ENCODE peak calls at places on chromosomes 12 and 14, in ten cellular contexts. P, B, I, X, V, G, U, J, O and W are unnamed samples.

GRCh38 chr12:51924551-51925399 is 17.5 kb downstream of the ACVRL1 start:
- DNase-seq in J (no peak), X (no peak), G (no peak), P (no peak), O (no peak), U (no peak), I (no peak), V (no peak), B (no peak), W (no peak)

GRCh38 chr14:51448831-51449665 is 202.7 kb upstream of the FRMD6 start:
- DNase-seq in O (no peak), V (peak), I (peak), U (peak), X (no peak), G (peak), P (peak), B (no peak), J (no peak), W (no peak)

GRCh38 chr12:52041695-52042123 is 9.5 kb upstream of the NR4A1 start:
- DNase-seq in I (no peak), J (no peak), X (peak), P (no peak), V (peak), G (peak), U (peak), B (no peak), O (peak), W (no peak)

GRCh38 chr14:67166450-67166853 is 22.8 kb upstream of the GARIN2 start:
- DNase-seq in I (peak), B (peak), G (peak), X (peak), P (peak), O (peak), U (peak), V (peak), J (peak), W (peak)

GRCh38 chr12:47742253-47742825 is 16.3 kb downstream of the RAPGEF3 start:
- DNase-seq in X (no peak), U (peak), O (peak), I (no peak), P (no peak), B (peak), V (peak), J (peak), G (peak), W (no peak)

GRCh38 chr12:122336015-122336946 is 70.0 kb upstream of the VPS33A start:
- DNase-seq in B (peak), X (peak), P (no peak), O (peak), G (peak), V (peak), J (no peak), I (no peak), U (peak), W (no peak)

GRCh38 chr14:73741386-73741875 is 27.2 kb upstream of the PNMA1 start:
- DNase-seq in O (peak), G (peak), U (peak), X (no peak), V (peak), P (no peak), J (no peak), B (peak), I (no peak), W (no peak)

GRCh38 chr14:21041676-21042433 is at the start of gene RNASE7:
- DNase-seq in P (no peak), B (no peak), J (no peak), O (no peak), I (no peak), G (peak), X (no peak), U (no peak), V (peak), W (no peak)

GRCh38 chr12:52147367-52147972 is 44.3 kb downstream of the KRT80 start:
- DNase-seq in I (peak), G (peak), V (peak), U (peak), P (peak), J (peak), X (no peak), O (peak), B (peak), W (no peak)

GRCh38 chr12:8018666-8019581 is 13.6 kb upstream of the FOXJ2 start:
- DNase-seq in B (no peak), J (no peak), G (peak), O (no peak), X (peak), U (peak), V (no peak), I (no peak), P (no peak), W (no peak)

GRCh38 chr12:62689042-62689839 is 222.6 kb downstream of the MON2 start:
- DNase-seq in O (no peak), I (no peak), X (no peak), V (no peak), U (no peak), P (no peak), J (no peak), G (no peak), B (no peak), W (no peak)

GRCh38 chr14:33717866-33718265 is 233.0 kb downstream of the EGLN3 start:
- DNase-seq in G (no peak), U (no peak), J (no peak), I (no peak), O (no peak), V (no peak), P (no peak), X (no peak), B (no peak), W (no peak)

GRCh38 chr14:25122188-25122587 is 72.2 kb upstream of the STXBP6 start:
- DNase-seq in P (no peak), O (no peak), U (no peak), X (no peak), J (no peak), G (no peak), V (peak), B (no peak), I (no peak), W (no peak)

GRCh38 chr14:32509632-32510187 is 180.6 kb downstream of the AKAP6 start:
- DNase-seq in U (peak), I (peak), J (peak), B (peak), V (peak), P (peak), G (peak), O (peak), X (no peak), W (peak)

GRCh38 chr12:92899388-92900001 is 29.6 kb downstream of the EEA1 start:
- DNase-seq in X (no peak), J (peak), P (peak), I (peak), U (peak), V (peak), G (peak), B (peak), O (peak), W (peak)

GRCh38 chr12:24821691-24822090 is 127.2 kb downstream of the BCAT1 start:
- DNase-seq in B (no peak), O (no peak), P (no peak), J (no peak), X (no peak), V (no peak), U (peak), I (no peak), G (no peak), W (no peak)

GRCh38 chr12:112714166-112714565 is 77.4 kb upstream of the RPH3A start:
- DNase-seq in I (no peak), X (no peak), G (no peak), O (no peak), U (no peak), B (no peak), V (no peak), J (no peak), P (no peak), W (no peak)

GRCh38 chr12:109542014-109542413 is 31.3 kb downstream of the MMAB start:
- DNase-seq in B (no peak), P (no peak), O (peak), G (no peak), J (no peak), X (no peak), I (peak), U (peak), V (peak), W (no peak)

GRCh38 chr12:107492393-107493134 is 193.0 kb upstream of the PWP1 start:
- DNase-seq in I (no peak), V (no peak), J (no peak), X (peak), B (peak), P (no peak), U (no peak), O (no peak), G (no peak), W (no peak)

GRCh38 chr12:58034311-58034710 is 92.9 kb downstream of the ATP23 start:
- DNase-seq in G (no peak), J (no peak), B (no peak), X (no peak), V (no peak), I (no peak), U (no peak), P (no peak), O (no peak), W (peak)

GRCh38 chr14:101499513-101499912 is 61.8 kb upstream of the DIO3 start:
- DNase-seq in X (no peak), V (no peak), O (no peak), G (no peak), B (no peak), I (no peak), P (no peak), U (no peak), J (no peak), W (no peak)

GRCh38 chr14:69571879-69572633 is 2.6 kb downstream of the CCDC177 start:
- DNase-seq in P (no peak), U (no peak), J (no peak), V (peak), B (peak), G (peak), I (no peak), O (peak), X (peak), W (peak)

GRCh38 chr12:78448692-78449091 is 415.9 kb upstream of the SYT1 start:
- DNase-seq in X (no peak), V (no peak), U (no peak), G (no peak), O (no peak), I (no peak), P (no peak), B (no peak), J (no peak), W (no peak)

GRCh38 chr12:121202407-121203355 is 7.2 kb upstream of the P2RX4 start:
- DNase-seq in O (no peak), G (no peak), P (no peak), U (no peak), X (no peak), B (no peak), I (no peak), V (no peak), J (no peak), W (peak)

GRCh38 chr14:96129128-96129736 is 75.4 kb upstream of the BDKRB2 start:
- DNase-seq in X (no peak), O (no peak), G (no peak), J (no peak), I (no peak), U (no peak), P (no peak), V (no peak), B (no peak), W (no peak)

GRCh38 chr14:96130391-96130790 is 74.2 kb upstream of the BDKRB2 start:
- DNase-seq in U (no peak), G (no peak), V (no peak), I (no peak), J (no peak), P (no peak), B (no peak), X (no peak), O (no peak), W (no peak)

GRCh38 chr14:96126339-96126770 is 78.3 kb upstream of the BDKRB2 start:
- DNase-seq in I (no peak), U (no peak), J (no peak), X (no peak), B (no peak), G (no peak), P (no peak), V (no peak), O (no peak), W (no peak)

GRCh38 chr14:96125536-96125935 is 79.1 kb upstream of the BDKRB2 start:
- DNase-seq in O (no peak), B (no peak), I (no peak), G (no peak), P (no peak), V (peak), X (no peak), U (no peak), J (no peak), W (peak)

DNA sequence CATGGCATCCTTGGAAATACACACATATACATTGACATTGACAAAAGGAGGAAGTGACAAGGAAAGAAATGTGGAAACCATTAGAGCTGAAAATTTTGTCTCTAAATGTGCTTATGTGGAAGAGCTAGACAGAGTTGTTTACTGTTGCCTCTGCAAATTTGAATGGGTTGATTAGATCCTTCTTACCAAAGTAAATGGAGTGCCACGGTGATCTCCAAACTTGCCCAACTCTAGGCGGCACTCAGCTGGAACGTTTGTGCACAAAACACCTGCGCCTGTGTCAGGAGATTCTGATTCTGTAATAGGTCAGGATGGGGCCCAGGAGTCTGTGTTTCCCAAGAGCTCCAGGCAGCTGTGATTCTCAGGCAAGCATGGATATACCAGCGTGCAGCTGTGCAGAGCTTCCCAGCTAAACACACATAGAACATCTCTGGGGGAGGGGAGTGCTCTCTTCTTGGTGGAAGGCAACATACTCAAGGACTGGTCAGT is 77.8 kb upstream of the BDKRB2 start:
- DNase-seq in U (no peak), O (no peak), B (no peak), P (no peak), G (no peak), X (no peak), J (no peak), I (no peak), V (no peak), W (no peak)
- H3K4me3 ChIP-seq in U (no peak), O (no peak), B (no peak), P (no peak), G (no peak), X (no peak), J (no peak), I (no peak), V (no peak), W (no peak)

GRCh38 chr14:105144666-105145380 is 23.8 kb downstream of the JAG2 start:
- DNase-seq in B (peak), V (no peak), O (no peak), X (no peak), J (no peak), P (no peak), I (no peak), G (no peak), U (no peak), W (no peak)
- TF ChIP-seq CTCF in B (no peak), V (no peak), O (no peak), X (no peak), J (no peak), P (no peak), I (no peak), G (no peak), U (no peak), W (no peak)

GRCh38 chr14:99191663-99192621 is 80.1 kb downstream of the BCL11B start:
- DNase-seq in P (no peak), G (peak), U (peak), J (peak), B (peak), O (no peak), V (peak), I (peak), X (no peak), W (peak)

GRCh38 chr14:99194736-99195135 is 77.3 kb downstream of the BCL11B start:
- DNase-seq in G (no peak), O (no peak), I (no peak), B (no peak), P (no peak), U (no peak), X (no peak), J (no peak), V (no peak), W (no peak)

GRCh38 chr14:99190696-99191662 is 81.0 kb downstream of the BCL11B start:
- DNase-seq in O (no peak), V (no peak), G (no peak), U (no peak), B (no peak), I (no peak), J (no peak), P (no peak), X (no peak), W (no peak)

GRCh38 chr14:99194136-99194535 is 77.9 kb downstream of the BCL11B start:
- DNase-seq in B (no peak), P (no peak), O (no peak), V (no peak), G (no peak), I (no peak), U (no peak), X (no peak), J (no peak), W (no peak)

DNA sequence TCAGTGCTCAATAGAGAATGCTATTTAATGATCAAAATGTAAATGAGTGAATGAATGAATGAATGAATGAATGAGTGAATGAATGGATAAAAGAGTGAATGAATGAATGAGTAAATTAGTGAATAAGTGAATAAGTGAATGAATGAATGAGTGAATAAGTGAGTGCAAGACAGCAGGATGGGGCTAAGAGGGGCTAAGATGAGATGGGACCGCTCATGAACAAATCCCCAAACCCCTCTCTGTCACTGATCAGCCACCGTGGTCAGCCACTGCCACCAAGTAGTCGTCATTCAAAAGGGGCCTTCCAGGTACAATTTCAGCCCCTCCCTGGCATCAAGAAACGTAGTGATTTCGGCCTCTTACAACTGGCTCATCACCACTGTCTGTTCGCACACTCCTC is 79.2 kb downstream of the BCL11B start:
- DNase-seq in G (no peak), O (no peak), J (no peak), V (no peak), I (no peak), X (no peak), P (no peak), U (no peak), B (no peak), W (no peak)
- H3K4me3 ChIP-seq in G (no peak), O (no peak), J (no peak), V (no peak), I (no peak), X (no peak), P (no peak), U (no peak), B (no peak), W (no peak)

GRCh38 chr14:104975481-104976197 is 2.5 kb downstream of the AHNAK2 start:
- DNase-seq in J (no peak), G (peak), U (no peak), P (no peak), V (no peak), X (peak), O (peak), B (no peak), I (no peak), W (no peak)
- TF ChIP-seq CTCF in J (no peak), G (no peak), U (no peak), P (no peak), V (no peak), X (no peak), O (no peak), B (no peak), I (no peak), W (peak)

GRCh38 chr12:85559534-85559933 is 276.7 kb downstream of the RASSF9 start:
- DNase-seq in U (no peak), G (no peak), J (no peak), V (no peak), P (no peak), O (no peak), I (no peak), B (no peak), X (no peak), W (no peak)
- H3K4me3 ChIP-seq in U (no peak), G (no peak), J (no peak), V (no peak), P (no peak), O (no peak), I (no peak), B (no peak), X (no peak), W (no peak)

DNA sequence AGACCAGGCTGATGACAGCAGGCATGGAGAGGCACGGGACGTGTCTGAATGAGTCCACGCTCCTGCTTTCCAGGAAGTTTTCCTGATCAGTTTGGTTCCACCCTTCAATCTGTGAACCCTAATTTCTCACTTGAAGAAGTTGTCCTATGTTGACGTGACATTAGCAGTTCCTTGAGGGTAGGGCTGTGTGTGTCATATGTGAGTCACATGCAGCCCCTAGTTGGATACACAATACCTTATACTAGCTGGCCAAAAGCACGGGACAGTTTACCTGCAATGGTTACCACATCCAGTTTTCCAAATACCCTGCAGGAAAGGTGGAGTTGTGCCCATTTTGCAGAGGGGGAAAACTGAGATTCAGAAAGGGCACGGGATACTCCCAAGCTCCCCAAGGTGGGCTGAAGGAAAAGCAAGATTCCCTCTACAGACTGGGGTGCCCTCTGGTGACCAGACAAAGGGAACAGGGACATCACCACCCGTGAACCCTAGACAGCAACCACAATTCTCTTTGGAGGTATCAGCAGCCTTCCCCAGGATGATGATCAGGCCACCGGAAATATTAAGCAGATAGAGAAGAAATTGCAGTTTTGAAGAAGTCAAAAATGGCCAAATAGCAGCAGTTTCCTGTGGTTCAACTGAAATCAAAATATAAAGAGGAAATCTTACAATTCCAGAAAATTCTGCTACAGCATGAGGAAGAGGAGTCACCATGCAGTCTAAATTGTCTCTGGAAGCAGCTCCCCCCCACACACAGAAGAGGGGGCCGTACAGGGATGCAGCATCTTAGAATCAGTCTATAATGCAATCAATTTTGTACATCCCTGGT is 194.4 kb downstream of the PHETA1 start:
- DNase-seq in X (no peak), O (peak), J (no peak), B (no peak), V (no peak), G (no peak), I (no peak), P (no peak), U (no peak), W (no peak)
- TF ChIP-seq CTCF in X (peak), O (peak), J (peak), B (no peak), V (no peak), G (peak), I (no peak), P (no peak), U (no peak), W (peak)

DNA sequence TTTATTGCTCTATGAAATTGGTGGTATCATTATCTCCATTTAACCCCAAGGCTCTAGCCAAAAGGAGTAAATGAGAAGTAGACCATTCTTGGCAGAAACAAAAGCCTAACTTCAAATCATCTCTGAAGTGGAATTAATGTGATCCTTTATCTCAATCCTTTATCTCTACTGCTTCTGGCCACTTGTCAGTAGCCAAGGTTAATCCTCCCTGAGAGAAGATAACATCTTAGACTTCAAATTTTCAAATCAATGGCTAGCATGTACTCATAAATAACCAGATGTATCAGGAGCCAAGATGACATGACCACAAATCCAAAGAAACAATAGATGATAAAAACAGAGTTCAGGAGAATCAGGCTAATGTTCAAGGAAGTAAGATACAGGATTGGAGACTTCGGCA is 123.1 kb upstream of the RASSF8 start:
- DNase-seq in O (no peak), V (no peak), B (no peak), G (no peak), X (no peak), I (no peak), U (no peak), P (no peak), J (no peak), W (no peak)
- H3K4me3 ChIP-seq in O (no peak), V (no peak), B (no peak), G (no peak), X (no peak), I (no peak), U (no peak), P (no peak), J (no peak), W (no peak)